ENCODE peak calls at places on chromosomes 11 and 22, in nine cellular contexts. D is PC-3; K is heart right ventricle; R is stomach; P is GM23338; N is astrocyte; Z is CD8-positive, alpha-beta T cell; W is BE2C; S is fibroblast of lung. O is an unnamed sample.

GRCh38 chr11:102559839-102560238 is 29.3 kb upstream of the MMP7 start:
- DNase-seq in D (no peak), K (no peak), R (no peak), P (no peak), N (no peak), Z (no peak), W (no peak), S (no peak), O (no peak)

GRCh38 chr11:76639621-76640020 is 30.9 kb downstream of the LRRC32 start:
- DNase-seq in D (no peak), K (no peak), R (no peak), P (no peak), N (no peak), Z (no peak), W (no peak), S (no peak), O (no peak)

GRCh38 chr22:24059121-24059520 is 48.0 kb downstream of the CABIN1 start:
- DNase-seq in D (peak; percentile 44), K (no peak), R (no peak), P (no peak), N (peak; percentile 99), Z (no peak), W (no peak), S (peak; percentile 99), O (peak; percentile 83)

GRCh38 chr11:126914941-126915340 is 85.6 kb downstream of the KIRREL3 start:
- DNase-seq in D (no peak), K (no peak), R (no peak), P (no peak), N (peak; percentile 80), Z (no peak), W (no peak), S (peak; percentile 80), O (peak; percentile 57)

GRCh38 chr22:30400159-30400558 is 3.3 kb downstream of the SEC14L2 start:
- DNase-seq in D (no peak), K (no peak), R (no peak), P (no peak), N (no peak), Z (no peak), W (no peak), S (no peak), O (no peak)

GRCh38 chr22:47781024-47781423 is 1018.6 kb downstream of the TBC1D22A start:
- DNase-seq in D (no peak), K (no peak), R (no peak), P (no peak), N (no peak), Z (no peak), W (no peak), S (no peak), O (no peak)

GRCh38 chr11:95500466-95500865 is 269.5 kb upstream of the SESN3 start:
- DNase-seq in D (no peak), K (no peak), R (no peak), P (no peak), N (no peak), Z (no peak), W (no peak), S (no peak), O (no peak)

GRCh38 chr11:117328414-117329010 is 858 bp downstream of the CEP164 start:
- DNase-seq in D (peak; percentile 44), K (peak; percentile 45), R (peak; percentile 31), P (no peak), N (peak; percentile 49), Z (peak; percentile 8), W (peak; percentile 41), S (peak; percentile 56), O (no peak)

GRCh38 chr22:30301995-30302809 is 12.9 kb upstream of the CASTOR1 start:
- DNase-seq in D (peak; percentile 67), K (peak; percentile 24), R (peak; percentile 44), P (no peak), N (peak; percentile 71), Z (no peak), W (no peak), S (peak; percentile 73), O (no peak)

GRCh38 chr11:125235006-125235405 is 70.5 kb downstream of the PKNOX2 start:
- DNase-seq in D (no peak), K (no peak), R (no peak), P (no peak), N (no peak), Z (no peak), W (no peak), S (no peak), O (no peak)

GRCh38 chr11:77107950-77108349 is 5.3 kb downstream of the OMP start:
- DNase-seq in D (peak; percentile 94), K (no peak), R (peak; percentile 81), P (no peak), N (peak; percentile 92), Z (no peak), W (no peak), S (peak; percentile 94), O (peak; percentile 52)

GRCh38 chr22:32590556-32590955 is 115.9 kb downstream of the FBXO7 start:
- DNase-seq in D (peak; percentile 7), K (no peak), R (no peak), P (no peak), N (peak; percentile 88), Z (no peak), W (no peak), S (peak; percentile 88), O (no peak)

GRCh38 chr11:101436511-101437142 is 147.2 kb downstream of the TRPC6 start:
- DNase-seq in D (peak; percentile 77), K (peak; percentile 17), R (peak; percentile 55), P (peak; percentile 91), N (peak; percentile 12), Z (no peak), W (peak; percentile 42), S (peak; percentile 20), O (no peak)

GRCh38 chr11:92035488-92035887 is 189.1 kb upstream of the FAT3 start:
- DNase-seq in D (peak; percentile 70), K (no peak), R (no peak), P (no peak), N (no peak), Z (no peak), W (no peak), S (no peak), O (no peak)
- H3K27me3 ChIP-seq in D (no peaks in the 10 kb centered on the region), K (no peaks in the 10 kb centered on the region), R (no peaks in the 10 kb centered on the region), P (no peaks in the 10 kb centered on the region), N (no peaks in the 10 kb centered on the region), Z (no peaks in the 10 kb centered on the region), W (no peaks in the 10 kb centered on the region), S (no peaks in the 10 kb centered on the region), O (no peaks in the 10 kb centered on the region)

DNA sequence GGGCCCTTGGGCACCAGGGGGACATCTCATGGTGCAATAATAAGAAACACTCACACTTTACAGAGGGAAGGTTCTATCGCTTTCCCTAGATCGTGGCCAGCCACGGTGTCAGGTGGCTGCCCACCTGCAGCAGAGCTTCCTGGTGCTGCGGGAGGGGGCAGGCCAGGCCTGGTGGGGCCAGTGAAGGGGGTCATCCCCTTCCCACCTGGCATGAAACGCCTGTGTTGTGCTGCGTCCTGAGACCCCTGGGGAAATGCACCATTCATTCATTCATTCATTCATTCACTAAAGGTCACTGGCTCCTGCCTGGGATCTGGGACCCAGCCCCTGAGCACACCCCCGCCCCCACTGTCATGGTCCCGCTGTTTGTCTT is 394 bp upstream of the RHOD start:
- DNase-seq in D (no peak), K (no peak), R (no peak), P (no peak), N (no peak), Z (no peak), W (no peak), S (no peak), O (no peak)
- H3K4me3 ChIP-seq in D (peak overlapping the region; percentile 77), K (peak overlapping the region; percentile 69), R (peak overlapping the region; percentile 70), P (peak overlapping the region; percentile 74), N (peak overlapping the region; percentile 54), Z (peak overlapping the region; percentile 46), W (no peak overlapping the region), S (peak overlapping the region; percentile 66), O (peak overlapping the region; percentile 62)

DNA sequence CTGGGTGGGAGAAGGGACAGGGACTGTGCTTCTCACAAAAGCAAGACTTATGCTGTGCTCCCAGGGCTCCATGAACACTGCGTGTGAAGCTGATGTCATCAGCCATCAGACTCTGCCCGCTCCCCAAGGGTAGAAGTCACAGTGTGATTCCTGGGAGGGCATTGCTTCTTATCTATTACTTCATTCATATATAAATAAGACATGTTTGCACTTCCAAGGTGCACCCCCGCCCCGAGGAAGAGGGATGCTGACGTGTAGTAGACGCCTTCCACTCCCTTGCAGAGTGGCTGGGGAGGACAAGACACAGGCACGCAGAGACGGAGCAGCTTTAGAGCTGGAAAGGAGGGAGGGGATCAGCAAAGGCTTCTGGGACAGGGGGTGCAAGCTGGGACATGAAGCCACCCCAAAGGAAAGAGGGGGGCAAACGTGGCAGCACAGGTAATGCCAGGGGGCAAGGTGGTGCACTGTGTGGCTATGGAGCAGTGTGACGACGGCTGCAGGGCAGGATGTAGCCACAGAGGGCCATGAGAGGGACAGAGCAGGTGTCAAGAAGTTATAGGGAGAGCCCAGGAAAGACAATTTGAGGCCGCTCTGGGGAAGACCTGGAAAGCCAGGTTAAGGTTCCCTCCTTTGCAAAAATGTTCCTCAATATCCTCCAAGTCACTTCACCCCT is 558.5 kb downstream of the MN1 start:
- DNase-seq in D (no peak), K (no peak), R (peak; percentile 38), P (no peak), N (no peak), Z (no peak), W (no peak), S (no peak), O (no peak)
- TF ChIP-seq CTCF in D (no peak), K (no peak), R (no peak), P (no peak), N (no peak), Z (no peak), W (no peak), S (no peak), O (no peak)

GRCh38 chr22:43345761-43346261 is 2.6 kb upstream of the SCUBE1 start:
- DNase-seq in D (no peak), K (no peak), R (no peak), P (no peak), N (no peak), Z (no peak), W (no peak), S (no peak), O (no peak)

GRCh38 chr22:43343262-43343988 is at the start of gene SCUBE1:
- DNase-seq in D (peak; percentile 13), K (peak; percentile 19), R (peak; percentile 63), P (peak; percentile 89), N (no peak), Z (peak; percentile 17), W (peak; percentile 90), S (peak; percentile 25), O (no peak)

GRCh38 chr22:43342347-43343261 is 568 bp downstream of the SCUBE1 start:
- DNase-seq in D (no peak), K (no peak), R (no peak), P (peak; percentile 47), N (no peak), Z (no peak), W (no peak), S (no peak), O (no peak)

GRCh38 chr22:43346521-43346929 is 3.4 kb upstream of the SCUBE1 start:
- DNase-seq in D (peak; percentile 50), K (peak; percentile 47), R (peak; percentile 66), P (peak; percentile 85), N (no peak), Z (peak; percentile 58), W (peak; percentile 88), S (peak; percentile 7), O (no peak)

GRCh38 chr22:43345356-43345755 is 2.2 kb upstream of the SCUBE1 start:
- DNase-seq in D (no peak), K (no peak), R (no peak), P (no peak), N (no peak), Z (no peak), W (no peak), S (no peak), O (no peak)
- H3K27me3 ChIP-seq in D (peaks cover 3% of the 10 kb centered on the region), K (peaks cover 80% of the 10 kb centered on the region), R (peaks cover 92% of the 10 kb centered on the region), P (peaks cover 48% of the 10 kb centered on the region), N (peaks cover 36% of the 10 kb centered on the region), Z (peaks cover 5% of the 10 kb centered on the region), W (no peaks in the 10 kb centered on the region), S (peaks cover 36% of the 10 kb centered on the region), O (peaks cover 38% of the 10 kb centered on the region)